ENCODE peak calls at places on chromosome 11, in seven cellular contexts. O is GM13977; B is nephron progenitor cell; U is AG09319; Z is CD4-positive, alpha-beta T cell; D is sigmoid colon; C is ovary. P is an unnamed sample.

GRCh38 chr11:78420796-78421209 is 3.2 kb upstream of the GAB2 start:
- DNase-seq in O (peak), B (peak), U (no peak), Z (no peak), D (peak), C (peak), P (no peak)

GRCh38 chr11:92727123-92727522 is 242.3 kb upstream of the MTNR1B start:
- DNase-seq in O (no peak), B (no peak), U (no peak), Z (no peak), D (no peak), C (no peak), P (no peak)

GRCh38 chr11:11072067-11072466 is 214.2 kb upstream of the ZBED5 start:
- DNase-seq in O (no peak), B (no peak), U (no peak), Z (no peak), D (no peak), C (no peak), P (peak)

GRCh38 chr11:124174001-124174400 is 9.1 kb upstream of the OR10D3 start:
- DNase-seq in O (peak), B (peak), U (peak), Z (no peak), D (no peak), C (no peak), P (peak)

GRCh38 chr11:20067665-20068064 is 92.6 kb downstream of the DBX1 start:
- DNase-seq in O (no peak), B (no peak), U (no peak), Z (no peak), D (no peak), C (no peak), P (peak)

GRCh38 chr11:83206771-83207413 is 13.4 kb downstream of the ANKRD42 start:
- DNase-seq in O (no peak), B (no peak), U (no peak), Z (no peak), D (no peak), C (no peak), P (no peak)

GRCh38 chr11:62842171-62842717 is 2.9 kb upstream of the WDR74 start:
- DNase-seq in O (no peak), B (peak), U (no peak), Z (peak), D (peak), C (peak), P (peak)

GRCh38 chr11:133896642-133897330 is 51.5 kb upstream of the SPATA19 start:
- DNase-seq in O (no peak), B (no peak), U (no peak), Z (no peak), D (peak), C (no peak), P (peak)

GRCh38 chr11:66327171-66328035 is 8.8 kb downstream of the RIN1 start:
- DNase-seq in O (no peak), B (no peak), U (no peak), Z (no peak), D (no peak), C (no peak), P (no peak)

GRCh38 chr11:28696591-28696990 is 588.4 kb downstream of the METTL15 start:
- DNase-seq in O (no peak), B (no peak), U (no peak), Z (no peak), D (no peak), C (no peak), P (no peak)

GRCh38 chr11:60765355-60765754 is 8.7 kb downstream of the MS4A15 start:
- DNase-seq in O (peak), B (no peak), U (no peak), Z (no peak), D (no peak), C (no peak), P (no peak)

GRCh38 chr11:132047167-132047566 is 676.8 kb downstream of the NTM start:
- DNase-seq in O (no peak), B (no peak), U (no peak), Z (no peak), D (no peak), C (no peak), P (no peak)

GRCh38 chr11:75140269-75141138 is 10.4 kb upstream of the SLCO2B1 start:
- DNase-seq in O (peak), B (peak), U (no peak), Z (peak), D (no peak), C (peak), P (peak)

GRCh38 chr11:27187848-27188621 is 147.4 kb downstream of the BBOX1 start:
- DNase-seq in O (no peak), B (no peak), U (no peak), Z (no peak), D (no peak), C (no peak), P (no peak)

GRCh38 chr11:78838417-78838816 is 263.8 kb upstream of the NARS2 start:
- DNase-seq in O (no peak), B (no peak), U (no peak), Z (no peak), D (no peak), C (no peak), P (no peak)

GRCh38 chr11:77114089-77114463 is 11.4 kb downstream of the OMP start:
- DNase-seq in O (no peak), B (no peak), U (no peak), Z (no peak), D (no peak), C (no peak), P (no peak)

GRCh38 chr11:48022445-48022844 is 42.1 kb downstream of the PTPRJ start:
- DNase-seq in O (no peak), B (no peak), U (no peak), Z (no peak), D (no peak), C (no peak), P (no peak)

DNA sequence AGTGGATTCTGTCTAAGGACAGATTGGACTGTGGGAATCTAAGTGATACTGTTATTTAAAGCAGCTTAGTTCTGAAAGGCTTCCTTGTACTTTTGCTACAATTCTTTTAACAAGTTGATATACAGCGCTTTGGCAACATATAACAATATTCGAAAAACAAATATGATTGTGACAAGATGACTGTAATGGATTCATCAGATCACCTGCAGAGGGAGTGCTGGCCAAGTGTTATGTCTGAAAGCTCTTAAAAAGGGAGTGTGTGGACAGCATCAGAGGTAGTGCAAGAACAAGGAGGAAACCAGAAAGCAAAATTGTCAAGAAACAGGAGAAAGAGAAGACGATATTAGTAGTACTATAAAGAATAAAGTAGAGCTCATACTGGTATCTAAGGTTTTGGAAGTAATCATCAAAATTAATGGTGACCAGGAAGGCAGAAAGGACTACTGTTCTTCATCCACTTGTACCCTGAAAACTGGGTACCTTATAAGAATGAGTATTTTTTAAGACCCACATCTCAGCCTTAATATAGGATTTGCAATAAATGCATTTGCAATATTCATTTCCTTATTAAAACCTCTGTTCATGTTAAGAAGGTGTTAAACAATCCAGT is 1112.0 kb upstream of the CCDC90B start:
- DNase-seq in O (no peak), B (no peak), U (no peak), Z (no peak), D (no peak), C (no peak), P (peak)
- TF ChIP-seq CTCF in O (peak), B (peak), U (peak), Z (no peak), D (no peak), C (no peak), P (peak)

DNA sequence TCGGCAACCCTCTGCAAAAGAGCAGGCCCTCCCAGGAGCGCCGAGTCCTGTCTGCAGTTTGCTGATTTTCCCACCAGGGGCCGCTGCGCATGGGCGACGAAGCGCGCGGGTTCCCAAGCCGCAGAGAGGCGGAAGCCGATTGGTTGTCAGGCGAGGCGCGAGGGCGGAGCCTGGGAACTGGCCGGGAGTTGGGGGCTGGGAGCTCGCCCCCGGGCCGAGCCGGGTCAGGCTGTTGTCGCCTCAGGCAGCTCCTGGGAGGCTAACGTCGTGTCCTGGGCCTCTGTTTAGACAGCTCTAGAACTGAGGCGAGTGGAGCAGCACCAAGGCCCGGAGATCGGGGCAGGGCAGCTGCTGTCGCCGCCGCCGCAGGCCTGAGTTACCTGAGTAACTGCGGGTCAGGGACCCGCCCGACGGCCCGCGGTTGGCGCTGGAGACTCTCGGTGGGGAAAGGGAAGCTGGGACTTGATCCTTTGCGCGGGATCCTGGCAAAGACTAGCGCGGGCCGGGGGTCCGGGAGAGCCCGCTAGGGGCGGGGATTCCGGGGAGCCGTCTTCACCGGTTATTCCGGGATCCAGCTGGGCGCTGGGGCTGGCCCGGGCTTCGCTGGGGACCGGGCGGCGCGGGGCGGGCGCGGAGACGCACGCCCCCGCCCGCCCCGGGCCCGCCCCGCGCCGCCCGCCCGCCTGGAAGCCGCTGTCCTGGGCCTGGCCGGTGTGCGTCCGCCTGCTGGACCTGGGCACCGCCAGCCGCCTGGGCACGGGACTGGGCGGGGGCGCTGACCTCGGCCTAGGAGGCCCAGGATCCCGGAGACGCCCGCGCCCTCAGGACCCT is at the start of gene STIM1:
- DNase-seq in O (peak), B (peak), U (peak), Z (peak), D (peak), C (peak), P (peak)
- TF ChIP-seq CTCF in O (peak), B (peak), U (peak), Z (peak), D (peak), C (peak), P (peak)

DNA sequence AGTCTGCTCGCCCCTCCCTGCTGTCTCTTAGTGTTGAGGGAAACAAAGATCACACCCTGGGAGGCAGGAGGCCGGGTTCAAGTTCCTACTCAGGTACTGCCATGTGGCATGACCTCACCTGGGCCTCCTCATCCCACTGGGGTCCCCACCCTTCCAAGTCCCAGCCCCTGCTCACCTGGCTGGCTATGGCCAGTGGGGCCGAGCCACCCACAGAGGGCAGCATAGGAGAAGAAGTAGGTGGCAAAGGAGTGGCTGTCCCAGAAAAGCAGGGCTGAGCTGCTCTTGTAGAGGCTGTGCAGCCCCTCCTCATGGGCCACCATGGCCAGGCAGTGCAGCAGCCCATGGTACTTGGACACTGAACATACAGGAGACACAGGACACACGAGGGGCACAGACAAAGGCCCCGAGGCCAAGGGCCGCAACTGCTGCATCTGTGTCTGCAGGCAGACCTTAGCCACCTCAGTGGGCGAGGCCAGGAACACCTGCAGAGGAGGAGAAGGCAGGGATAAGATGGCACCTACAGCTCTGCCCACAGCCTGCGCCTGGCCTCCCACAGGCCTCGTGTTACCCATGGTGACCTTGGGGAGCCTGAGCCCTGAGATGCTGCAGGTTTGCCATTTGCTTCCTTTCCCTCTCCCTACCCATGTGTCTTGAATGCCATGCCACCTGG is 50.6 kb upstream of the MPEG1 start:
- DNase-seq in O (no peak), B (peak), U (no peak), Z (no peak), D (no peak), C (no peak), P (peak)
- TF ChIP-seq CTCF in O (peak), B (no peak), U (no peak), Z (peak), D (no peak), C (no peak), P (peak)

GRCh38 chr11:103537904-103538502 is 428.8 kb downstream of the DYNC2H1 start:
- DNase-seq in O (peak), B (no peak), U (no peak), Z (no peak), D (no peak), C (no peak), P (no peak)
- TF ChIP-seq CTCF in O (peak), B (peak), U (peak), Z (no peak), D (no peak), C (no peak), P (peak)

GRCh38 chr11:129331871-129332274 is 43.8 kb upstream of the BARX2 start:
- DNase-seq in O (peak), B (peak), U (peak), Z (peak), D (peak), C (peak), P (peak)

GRCh38 chr11:129331217-129331616 is 44.4 kb upstream of the BARX2 start:
- DNase-seq in O (no peak), B (no peak), U (no peak), Z (no peak), D (no peak), C (no peak), P (peak)

DNA sequence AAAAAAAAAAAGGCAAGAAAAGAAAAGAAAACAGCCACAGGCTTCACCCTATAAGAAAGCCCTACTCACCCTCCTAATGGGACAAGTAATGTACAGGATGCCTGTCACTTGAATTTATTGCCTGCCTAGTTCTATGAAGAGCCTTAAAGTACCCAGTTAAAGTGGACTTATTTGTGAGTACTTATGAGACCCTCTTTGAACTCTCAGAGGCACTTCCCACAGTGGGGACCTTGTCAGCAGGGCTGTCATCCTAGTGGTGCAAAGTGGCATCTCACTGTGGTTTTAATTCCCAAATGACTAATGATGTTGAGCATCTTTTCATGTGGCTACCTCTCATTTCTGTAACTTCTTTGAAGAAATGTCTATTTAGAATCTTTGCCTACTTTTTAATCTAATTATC is 41.8 kb upstream of the BARX2 start:
- DNase-seq in O (no peak), B (no peak), U (no peak), Z (no peak), D (no peak), C (no peak), P (no peak)
- TF ChIP-seq CTCF in O (no peak), B (peak), U (no peak), Z (no peak), D (no peak), C (no peak), P (peak)

DNA sequence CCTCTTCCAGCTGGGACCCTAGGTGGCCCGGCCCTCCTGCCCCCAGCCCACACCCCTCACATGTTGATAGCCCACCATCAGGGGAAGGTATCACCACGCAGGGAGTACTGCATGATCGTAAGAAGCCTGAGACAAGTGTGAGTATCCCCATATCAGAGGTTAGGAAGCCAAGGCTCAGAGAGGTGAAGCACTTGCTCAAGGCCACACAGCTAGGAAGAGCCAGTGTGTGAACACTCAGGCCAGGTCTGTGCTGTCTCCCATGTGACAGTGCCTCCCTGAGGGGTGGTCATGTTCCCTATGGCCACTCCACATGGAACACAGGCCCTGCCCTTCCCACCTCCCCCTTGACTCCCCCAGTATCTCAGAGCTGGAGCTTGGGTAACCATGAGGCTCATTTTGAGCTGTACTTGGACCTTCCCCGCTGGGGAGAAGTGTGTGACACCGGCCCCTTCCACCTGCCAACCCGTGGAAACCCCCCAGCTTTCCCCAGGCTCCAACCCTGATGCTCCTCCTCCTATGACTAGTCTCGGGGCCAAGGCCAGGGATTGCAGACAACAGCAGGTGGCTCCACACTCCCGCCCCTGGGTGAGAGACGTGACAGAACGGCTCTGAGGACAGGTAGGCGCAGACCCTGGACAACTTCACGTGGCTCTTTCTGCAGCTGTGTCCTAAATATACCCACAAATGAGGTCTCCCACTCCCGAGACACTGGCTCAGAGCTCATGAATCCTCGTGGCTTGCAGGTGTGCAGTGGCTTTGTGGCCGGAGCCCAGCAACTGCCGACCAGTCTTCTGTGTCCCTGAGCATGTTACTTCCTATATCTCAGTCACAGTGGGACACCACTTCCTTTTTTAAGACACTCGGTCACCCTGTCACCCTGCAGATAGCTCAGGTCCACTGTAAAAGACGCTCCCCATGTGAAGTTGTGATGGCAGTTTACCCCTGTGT is 55.3 kb downstream of the NECTIN1 start:
- DNase-seq in O (peak), B (no peak), U (no peak), Z (no peak), D (no peak), C (no peak), P (peak)
- TF ChIP-seq CTCF in O (peak), B (no peak), U (no peak), Z (no peak), D (no peak), C (no peak), P (peak)

DNA sequence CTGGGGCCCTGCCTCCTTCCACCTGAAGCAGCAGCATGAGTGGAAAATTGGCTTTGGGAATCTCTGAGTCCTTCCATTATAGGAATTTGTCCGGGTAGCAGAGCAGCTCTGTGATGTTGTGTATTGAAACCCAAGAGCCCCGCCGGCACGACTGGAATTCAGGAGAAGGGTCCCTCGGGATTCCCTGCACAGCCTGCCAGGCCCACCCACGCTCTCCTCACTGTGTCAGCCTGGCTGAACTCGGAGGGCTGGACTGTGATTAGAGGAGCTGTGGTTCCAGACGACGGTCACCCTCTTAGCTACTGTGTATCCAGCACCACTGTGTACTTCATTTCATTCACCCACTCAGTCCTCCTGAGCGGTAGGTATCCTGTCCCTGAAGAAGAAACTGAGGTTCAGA is 18.7 kb upstream of the TSPAN18 start:
- DNase-seq in O (no peak), B (no peak), U (no peak), Z (no peak), D (no peak), C (no peak), P (no peak)
- TF ChIP-seq CTCF in O (no peak), B (no peak), U (no peak), Z (no peak), D (no peak), C (no peak), P (no peak)

GRCh38 chr11:123103326-123103980 is 41.5 kb upstream of the HSPA8 start:
- DNase-seq in O (no peak), B (no peak), U (peak), Z (no peak), D (peak), C (peak), P (peak)
- TF ChIP-seq CTCF in O (peak), B (peak), U (peak), Z (peak), D (peak), C (peak), P (peak)